ENCODE peak calls at places on chromosomes 3 and 15, in seven cellular contexts. F is lung microvascular endothelial cell; V is psoas muscle; H is stimulated activated naive B cell treated with anti-CD40 and anti-IgM and Interleukin-4, amounts not matched to agents 10 μg/mL and 1 μg/mL and 100 μg/mL, for 72 hours; P is GM03348; Q is NCI-H1694; M is mesothelial cell of epicardium. J is an unnamed sample.
A peak's percentile ranks its signal among the peaks of the same experiment; 100 is the strongest.

GRCh38 chr3:190225186-190225692 is 97.0 kb downstream of the CLDN1 start:
- DNase-seq in F (peak; percentile 57), V (no peak), H (no peak), P (peak; percentile 47), Q (peak; percentile 1), M (no peak), J (no peak)

GRCh38 chr15:91967935-91968605 is 114.6 kb downstream of the SLCO3A1 start:
- DNase-seq in F (no peak), V (no peak), H (no peak), P (no peak), Q (no peak), M (no peak), J (no peak)

GRCh38 chr3:32148356-32148755 is 41.9 kb downstream of the GPD1L start:
- DNase-seq in F (no peak), V (no peak), H (no peak), P (no peak), Q (no peak), M (no peak), J (no peak)

GRCh38 chr3:167969554-167969953 is 126.2 kb downstream of the GOLIM4 start:
- DNase-seq in F (no peak), V (no peak), H (no peak), P (no peak), Q (no peak), M (no peak), J (no peak)

GRCh38 chr3:68941055-68941454 is 8.7 kb upstream of the TAFA4 start:
- DNase-seq in F (no peak), V (no peak), H (no peak), P (no peak), Q (no peak), M (no peak), J (no peak)

GRCh38 chr3:10224794-10225660 is 23.2 kb upstream of the TATDN2 start:
- DNase-seq in F (peak; percentile 88), V (peak; percentile 64), H (peak; percentile 67), P (peak; percentile 86), Q (peak; percentile 54), M (no peak), J (peak; percentile 93)

GRCh38 chr15:88918738-88919137 is 5.6 kb upstream of the MFGE8 start:
- DNase-seq in F (peak; percentile 72), V (peak; percentile 83), H (peak; percentile 22), P (peak; percentile 85), Q (no peak), M (no peak), J (no peak)

GRCh38 chr3:4776980-4777581 is 202.2 kb upstream of the BHLHE40 start:
- DNase-seq in F (peak; percentile 54), V (no peak), H (peak; percentile 54), P (peak; percentile 37), Q (no peak), M (no peak), J (no peak)

GRCh38 chr3:49716691-49717538 is 2.6 kb downstream of the AMIGO3 start:
- DNase-seq in F (no peak), V (no peak), H (no peak), P (no peak), Q (no peak), M (no peak), J (peak; percentile 47)

GRCh38 chr15:51750942-51751686 is at the start of gene TMOD2:
- DNase-seq in F (peak; percentile 34), V (peak; percentile 44), H (peak; percentile 46), P (peak; percentile 83), Q (no peak), M (peak; percentile 32), J (peak; percentile 61)

GRCh38 chr3:49238274-49239127 is 38.5 kb downstream of the C3orf62 start:
- DNase-seq in F (peak; percentile 95), V (no peak), H (peak; percentile 12), P (no peak), Q (no peak), M (no peak), J (no peak)

GRCh38 chr3:42652611-42653302 is 740 bp upstream of the ZBTB47 start:
- DNase-seq in F (peak; percentile 86), V (peak; percentile 56), H (no peak), P (peak; percentile 86), Q (no peak), M (no peak), J (no peak)

GRCh38 chr3:128971421-128971820 is 22.5 kb downstream of the CFAP92 start:
- DNase-seq in F (peak; percentile 50), V (peak; percentile 52), H (no peak), P (peak; percentile 43), Q (peak; percentile 5), M (no peak), J (no peak)

GRCh38 chr3:154981201-154981600 is 98.9 kb upstream of the MME start:
- DNase-seq in F (no peak), V (no peak), H (no peak), P (peak; percentile 27), Q (no peak), M (no peak), J (no peak)

GRCh38 chr3:104437131-104437750 is 929.5 kb upstream of the ALCAM start:
- DNase-seq in F (no peak), V (no peak), H (no peak), P (peak; percentile 69), Q (no peak), M (no peak), J (no peak)

GRCh38 chr15:58383876-58384275 is 47.9 kb upstream of the LIPC start:
- DNase-seq in F (no peak), V (no peak), H (no peak), P (no peak), Q (no peak), M (no peak), J (no peak)

GRCh38 chr3:16601539-16602005 is 3.7 kb downstream of the DAZL start:
- DNase-seq in F (no peak), V (no peak), H (no peak), P (no peak), Q (no peak), M (no peak), J (no peak)

GRCh38 chr3:133753107-133753778 is 7.0 kb downstream of the TF start:
- DNase-seq in F (no peak), V (no peak), H (no peak), P (no peak), Q (no peak), M (no peak), J (peak; percentile 63)

GRCh38 chr3:138457863-138458735 is 23.7 kb downstream of the ESYT3 start:
- DNase-seq in F (no peak), V (no peak), H (no peak), P (no peak), Q (no peak), M (no peak), J (no peak)

GRCh38 chr15:40029979-40030893 is 8.7 kb downstream of the SRP14 start:
- DNase-seq in F (peak; percentile 37), V (no peak), H (no peak), P (peak; percentile 35), Q (no peak), M (no peak), J (no peak)

GRCh38 chr3:106058485-106058884 is 189.7 kb upstream of the CBLB start:
- DNase-seq in F (no peak), V (no peak), H (no peak), P (no peak), Q (no peak), M (no peak), J (no peak)

GRCh38 chr15:57323806-57324589 is 52.3 kb upstream of the CGNL1 start:
- DNase-seq in F (peak; percentile 8), V (no peak), H (no peak), P (peak; percentile 26), Q (no peak), M (no peak), J (no peak)

GRCh38 chr15:66841953-66842681 is 140.1 kb downstream of the SMAD6 start:
- DNase-seq in F (peak; percentile 91), V (peak; percentile 88), H (no peak), P (peak; percentile 94), Q (no peak), M (peak; percentile 76), J (peak; percentile 81)

GRCh38 chr3:184953396-184953795 is 141.4 kb downstream of the VPS8 start:
- DNase-seq in F (no peak), V (no peak), H (no peak), P (no peak), Q (peak; percentile 7), M (no peak), J (no peak)

GRCh38 chr15:55683366-55683765 is 59.6 kb downstream of the PRTG start:
- DNase-seq in F (no peak), V (no peak), H (no peak), P (peak; percentile 12), Q (no peak), M (no peak), J (no peak)

GRCh38 chr15:71753346-71753745 is 57.0 kb upstream of the NR2E3 start:
- DNase-seq in F (no peak), V (no peak), H (no peak), P (peak; percentile 25), Q (no peak), M (no peak), J (no peak)

GRCh38 chr15:68230157-68231100 is 901 bp upstream of the CLN6 start:
- DNase-seq in F (no peak), V (no peak), H (peak; percentile 41), P (no peak), Q (no peak), M (no peak), J (no peak)

GRCh38 chr3:61936344-61936937 is 375.1 kb downstream of the PTPRG start:
- DNase-seq in F (peak; percentile 52), V (peak; percentile 25), H (no peak), P (peak; percentile 30), Q (peak; percentile 1), M (no peak), J (peak; percentile 52)

GRCh38 chr3:187739561-187740445 is 5.5 kb downstream of the BCL6 start:
- DNase-seq in F (peak; percentile 90), V (peak; percentile 89), H (peak; percentile 81), P (peak; percentile 82), Q (peak; percentile 36), M (peak; percentile 68), J (peak; percentile 80)

GRCh38 chr3:52490938-52491526 is 4.1 kb upstream of the STAB1 start:
- DNase-seq in F (peak; percentile 96), V (peak; percentile 54), H (no peak), P (no peak), Q (no peak), M (no peak), J (peak; percentile 66)

GRCh38 chr15:63601727-63602185 is 4.6 kb downstream of the FBXL22 start:
- DNase-seq in F (no peak), V (no peak), H (no peak), P (peak; percentile 13), Q (no peak), M (no peak), J (no peak)

GRCh38 chr3:192482391-192482790 is 244.9 kb downstream of the FGF12 start:
- DNase-seq in F (peak; percentile 6), V (no peak), H (no peak), P (no peak), Q (no peak), M (no peak), J (no peak)

J was measured in right lobe of liver.